ENCODE peak calls at places on chromosomes 5 and 9, in nine cellular contexts. R is stomach; J is GM23338; B is CD8-positive, alpha-beta T cell; C is neural progenitor cell; D is psoas muscle; U is upper lobe of right lung; V is PC-9; S is fibroblast of mammary gland. P is an unnamed sample.

GRCh38 chr5:141973871-141974595 is 5.1 kb downstream of the RNF14 start:
- DNase-seq in R (no peak), J (no peak), B (no peak), C (no peak), D (no peak), U (no peak), V (no peak), S (peak; percentile 74), P (peak; percentile 74)

GRCh38 chr5:93070938-93071337 is 510.1 kb downstream of the NR2F1-AS1 start:
- DNase-seq in R (no peak), J (no peak), B (no peak), C (no peak), D (no peak), U (no peak), V (no peak), S (no peak), P (no peak)

GRCh38 chr5:156380846-156381245 is 53.9 kb downstream of the SGCD start:
- DNase-seq in R (no peak), J (no peak), B (no peak), C (no peak), D (no peak), U (no peak), V (no peak), S (peak; percentile 73), P (peak; percentile 44)

GRCh38 chr9:21569721-21570120 is 87.6 kb upstream of the IFNE start:
- DNase-seq in R (no peak), J (no peak), B (no peak), C (no peak), D (no peak), U (no peak), V (no peak), S (no peak), P (no peak)

GRCh38 chr5:169272731-169273401 is 28.1 kb downstream of the SLIT3 start:
- DNase-seq in R (no peak), J (no peak), B (no peak), C (peak; percentile 63), D (no peak), U (no peak), V (no peak), S (no peak), P (no peak)

GRCh38 chr9:134283692-134284265 is 42.5 kb upstream of the RXRA start:
- DNase-seq in R (no peak), J (no peak), B (no peak), C (no peak), D (no peak), U (no peak), V (no peak), S (no peak), P (no peak)

GRCh38 chr9:71854811-71855210 is 56.2 kb downstream of the ABHD17B start:
- DNase-seq in R (no peak), J (no peak), B (no peak), C (no peak), D (no peak), U (no peak), V (no peak), S (no peak), P (no peak)

GRCh38 chr9:87119328-87119881 is 172.1 kb upstream of the GAS1 start:
- DNase-seq in R (peak; percentile 74), J (no peak), B (no peak), C (no peak), D (no peak), U (no peak), V (no peak), S (peak; percentile 90), P (peak; percentile 81)

GRCh38 chr9:93697352-93698139 is 121.2 kb downstream of the PHF2 start:
- DNase-seq in R (no peak), J (no peak), B (peak; percentile 45), C (no peak), D (no peak), U (peak; percentile 53), V (no peak), S (no peak), P (no peak)

GRCh38 chr5:5331838-5332237 is 90.6 kb upstream of the ICE1 start:
- DNase-seq in R (no peak), J (no peak), B (no peak), C (no peak), D (no peak), U (no peak), V (no peak), S (no peak), P (peak; percentile 29)

GRCh38 chr5:137310051-137310730 is 188.9 kb downstream of the SPOCK1 start:
- DNase-seq in R (no peak), J (peak; percentile 22), B (no peak), C (no peak), D (no peak), U (no peak), V (peak; percentile 29), S (peak; percentile 95), P (peak; percentile 84)

GRCh38 chr9:131216806-131217205 is 59.5 kb downstream of the FAM78A start:
- DNase-seq in R (no peak), J (no peak), B (no peak), C (no peak), D (no peak), U (no peak), V (no peak), S (no peak), P (peak; percentile 12)

GRCh38 chr5:67211926-67212325 is 15.3 kb upstream of the CD180 start:
- DNase-seq in R (no peak), J (no peak), B (no peak), C (no peak), D (no peak), U (no peak), V (no peak), S (peak; percentile 82), P (peak; percentile 67)

GRCh38 chr9:98924971-98925820 is 18.5 kb upstream of the COL15A1 start:
- DNase-seq in R (no peak), J (no peak), B (no peak), C (no peak), D (no peak), U (no peak), V (no peak), S (no peak), P (no peak)

GRCh38 chr9:2639786-2640185 is 18.2 kb downstream of the VLDLR start:
- DNase-seq in R (no peak), J (no peak), B (no peak), C (no peak), D (no peak), U (no peak), V (no peak), S (no peak), P (no peak)

GRCh38 chr5:118692811-118693342 is 295.5 kb downstream of the DTWD2 start:
- DNase-seq in R (no peak), J (peak; percentile 40), B (no peak), C (peak; percentile 57), D (no peak), U (no peak), V (no peak), S (no peak), P (no peak)

GRCh38 chr5:10645671-10646070 is 81.8 kb downstream of the ANKRD33B start:
- DNase-seq in R (peak; percentile 2), J (no peak), B (no peak), C (no peak), D (no peak), U (no peak), V (no peak), S (no peak), P (no peak)

GRCh38 chr9:77996696-77997095 is 34.9 kb downstream of the GNAQ start:
- DNase-seq in R (no peak), J (no peak), B (no peak), C (no peak), D (no peak), U (no peak), V (no peak), S (no peak), P (no peak)

GRCh38 chr5:113776168-113776567 is 262.7 kb downstream of the YTHDC2 start:
- DNase-seq in R (no peak), J (peak; percentile 66), B (no peak), C (no peak), D (no peak), U (no peak), V (no peak), S (no peak), P (no peak)

GRCh38 chr5:32326216-32326772 is 13.6 kb upstream of the MTMR12 start:
- DNase-seq in R (no peak), J (no peak), B (no peak), C (no peak), D (no peak), U (no peak), V (no peak), S (peak; percentile 60), P (peak; percentile 30)

GRCh38 chr5:45532826-45533624 is 163.2 kb downstream of the HCN1 start:
- DNase-seq in R (no peak), J (peak; percentile 58), B (no peak), C (peak; percentile 50), D (no peak), U (no peak), V (no peak), S (no peak), P (no peak)

GRCh38 chr9:121278535-121279169 is 10.7 kb downstream of the GSN start:
- DNase-seq in R (peak; percentile 58), J (peak; percentile 72), B (no peak), C (peak; percentile 67), D (peak; percentile 56), U (no peak), V (peak; percentile 83), S (peak; percentile 99), P (peak; percentile 99)

GRCh38 chr9:12448246-12448645 is 244.9 kb upstream of the TYRP1 start:
- DNase-seq in R (no peak), J (no peak), B (no peak), C (no peak), D (no peak), U (no peak), V (no peak), S (no peak), P (no peak)

GRCh38 chr5:14109771-14110170 is 33.4 kb upstream of the TRIO start:
- DNase-seq in R (no peak), J (no peak), B (no peak), C (no peak), D (no peak), U (no peak), V (no peak), S (peak; percentile 69), P (no peak)
- H3K4me3 ChIP-seq in R (no peak overlapping the region), J (no peak overlapping the region), B (no peak overlapping the region), C (no peak overlapping the region), D (no peak overlapping the region), U (no peak overlapping the region), V (no peak overlapping the region), S (no peak overlapping the region), P (no peak overlapping the region)

GRCh38 chr9:124017929-124018730 is 6.6 kb downstream of the LHX2 start:
- DNase-seq in R (no peak), J (peak; percentile 69), B (no peak), C (peak; percentile 81), D (no peak), U (peak; percentile 56), V (no peak), S (no peak), P (no peak)
- H3K4me3 ChIP-seq in R (peak overlapping the region; percentile 13), J (peak overlapping the region; percentile 68), B (peak overlapping the region; percentile 27), C (peak overlapping the region; percentile 76), D (peak overlapping the region; percentile 48), U (no peak overlapping the region), V (no peak overlapping the region), S (no peak overlapping the region), P (no peak overlapping the region)

GRCh38 chr5:59525310-59525709 is 368.2 kb downstream of the PDE4D start:
- DNase-seq in R (no peak), J (no peak), B (no peak), C (no peak), D (no peak), U (no peak), V (no peak), S (no peak), P (no peak)
- H3K4me3 ChIP-seq in R (no peak overlapping the region), J (no peak overlapping the region), B (no peak overlapping the region), C (no peak overlapping the region), D (no peak overlapping the region), U (no peak overlapping the region), V (no peak overlapping the region), S (no peak overlapping the region), P (no peak overlapping the region)

GRCh38 chr9:136088481-136088938 is 6.6 kb downstream of the NACC2 start:
- DNase-seq in R (no peak), J (no peak), B (no peak), C (peak; percentile 1), D (peak; percentile 20), U (no peak), V (no peak), S (no peak), P (no peak)
- H3K4me3 ChIP-seq in R (peak overlapping the region; percentile 22), J (no peak overlapping the region), B (no peak overlapping the region), C (no peak overlapping the region), D (peak overlapping the region; percentile 52), U (no peak overlapping the region), V (no peak overlapping the region), S (no peak overlapping the region), P (no peak overlapping the region)

P was measured in fibroblast of villous mesenchyme.